ENCODE peak calls at places on chromosomes 11 and 22, in four cellular contexts. P is OCI-LY7, A is body of pancreas, Z is neural progenitor cell. U is an unnamed sample.

GRCh38 chr11:16393335-16393734 is 37.0 kb upstream of the SOX6 start:
- DNase-seq in P (no peak), A (no peak), Z (no peak), U (no peak)

GRCh38 chr11:18769802-18770456 is 21.7 kb downstream of the PTPN5 start:
- DNase-seq in P (peak; percentile 20), A (peak; percentile 3), Z (no peak), U (no peak)

GRCh38 chr22:19523240-19524169 is 705 bp downstream of the CLDN5 start:
- DNase-seq in Z (peak; percentile 79), P (no peak), A (no peak), U (no peak)

GRCh38 chr22:19225560-19225959 is 47.0 kb upstream of the SLC25A1 start:
- DNase-seq in Z (no peak), A (no peak), P (no peak), U (no peak)

GRCh38 chr11:36500315-36500721 is 9.8 kb downstream of the TRAF6 start:
- DNase-seq in A (peak; percentile 43), P (no peak), Z (peak; percentile 30), U (peak; percentile 57)

GRCh38 chr11:17876827-17877226 is 136.0 kb downstream of the SERGEF start:
- DNase-seq in A (no peak), P (no peak), Z (no peak), U (no peak)

GRCh38 chr11:18536195-18536594 is 9.5 kb upstream of the TSG101 start:
- DNase-seq in P (no peak), A (no peak), Z (no peak), U (no peak)

GRCh38 chr11:44326615-44327475 is 16.9 kb upstream of the ALX4 start:
- DNase-seq in A (no peak), P (no peak), Z (no peak), U (peak; percentile 47)

GRCh38 chr11:63017306-63017974 is 1.8 kb upstream of the SLC22A8 start:
- DNase-seq in P (no peak), A (no peak), Z (peak; percentile 64), U (peak; percentile 86)

GRCh38 chr22:48251629-48252028 is 1489.2 kb downstream of the TBC1D22A start:
- DNase-seq in A (no peak), P (no peak), Z (no peak), U (no peak)

GRCh38 chr11:70027451-70027850 is 50.7 kb upstream of the ANO1 start:
- DNase-seq in P (no peak), A (no peak), Z (no peak), U (no peak)

GRCh38 chr11:10550503-10550902 is 9.5 kb upstream of the RNF141 start:
- DNase-seq in Z (no peak), A (no peak), P (no peak), U (no peak)

GRCh38 chr22:33013531-33014162 is 44.5 kb downstream of the SYN3 start:
- DNase-seq in P (no peak), Z (no peak), A (no peak), U (no peak)

GRCh38 chr22:22148905-22149304 is 95.7 kb upstream of the VPREB1 start:
- DNase-seq in Z (no peak), P (no peak), A (no peak), U (no peak)

GRCh38 chr11:44235765-44236201 is 74.2 kb downstream of the ALX4 start:
- DNase-seq in Z (no peak), A (no peak), P (no peak), U (peak; percentile 73)

GRCh38 chr11:15826826-15827225 is 529.5 kb downstream of the SOX6 start:
- DNase-seq in A (peak; percentile 26), Z (peak; percentile 86), P (peak; percentile 32), U (peak; percentile 73)

GRCh38 chr11:124894606-124895430 is 2.8 kb downstream of the ROBO4 start:
- DNase-seq in P (no peak), Z (no peak), A (no peak), U (no peak)

DNA sequence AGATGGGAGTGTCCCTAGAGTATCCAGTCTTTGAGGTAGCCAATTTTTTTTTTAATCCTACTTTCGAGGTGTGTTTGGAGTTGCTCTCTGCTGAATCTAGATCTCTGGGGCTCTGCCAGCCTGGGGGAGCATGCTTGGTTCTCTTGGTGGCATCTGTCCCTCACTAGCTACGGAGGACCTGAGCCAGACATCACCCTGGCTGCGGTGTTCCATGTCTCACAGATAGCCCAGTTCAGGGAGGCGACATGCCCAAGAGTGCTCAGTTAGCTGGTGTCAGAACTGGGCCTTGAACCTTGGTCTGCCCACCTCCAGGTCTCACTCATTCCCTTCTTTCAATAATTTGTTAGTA is 502 bp downstream of the HMOX1 start:
- DNase-seq in P (no peak), Z (no peak), A (no peak), U (no peak)
- H3K27ac ChIP-seq in P (no peak overlapping the region), Z (no peak overlapping the region), A (peak overlapping the region; percentile 66), U (peak overlapping the region; percentile 37)

GRCh38 chr22:37187552-37187890 is 526 bp downstream of the C1QTNF6 start:
- DNase-seq in A (no peak), P (no peak), Z (no peak), U (no peak)
- H3K4me3 ChIP-seq in A (no peak overlapping the region), P (no peak overlapping the region), Z (peak overlapping the region; percentile 34), U (no peak overlapping the region)

GRCh38 chr11:123249354-123249753 is 54.3 kb upstream of the CLMP start:
- DNase-seq in A (no peak), P (no peak), Z (no peak), U (no peak)
- H3K4me1 ChIP-seq in A (peaks cover 8% of the 10 kb centered on the region), P (peaks cover 27% of the 10 kb centered on the region), Z (peaks cover 8% of the 10 kb centered on the region), U (no peaks in the 10 kb centered on the region)

GRCh38 chr11:65855927-65856363 is 2.0 kb downstream of the CFL1 start:
- DNase-seq in A (no peak), P (no peak), Z (peak; percentile 8), U (no peak)
- H3K27ac ChIP-seq in A (no peak overlapping the region), P (no peak overlapping the region), Z (no peak overlapping the region), U (no peak overlapping the region)

U was measured in SJCRH30.